ENCODE peak calls at places on chromosomes 11 and 22, in nine cellular contexts. G is naive thymus-derived CD8-positive, alpha-beta T cell; L is activated CD4-positive, CD25-positive, alpha-beta regulatory T cell treated with anti-CD3 and anti-CD28 coated beads, Interleukin-2, amount 50 U/mL, for 72 hours; R is EH; E is activated naive CD4-positive, alpha-beta T cell treated with anti-CD3 and anti-CD28 coated beads, Interleukin-2, amount 50 U/mL, for 16 hours; V is adipocyte; X is Caco-2; P is astrocyte of the hippocampus; Z is T-helper 9 cell. U is an unnamed sample.

GRCh38 chr11:111490496-111490895 is 21.7 kb downstream of the BTG4 start:
- DNase-seq in G (no peak), L (no peak), R (no peak), E (no peak), V (no peak), X (no peak), P (no peak), Z (no peak), U (no peak)

GRCh38 chr11:33674035-33674814 is 26.4 kb downstream of the C11orf91 start:
- DNase-seq in G (no peak), L (no peak), R (peak), E (no peak), V (peak), X (no peak), P (peak), Z (no peak), U (no peak)

GRCh38 chr11:9151631-9152030 is 60.2 kb upstream of the SCUBE2 start:
- DNase-seq in G (no peak), L (no peak), R (peak), E (no peak), V (no peak), X (no peak), P (no peak), Z (no peak), U (no peak)

GRCh38 chr11:56816259-56816658 is 67.8 kb upstream of the OR9G4 start:
- DNase-seq in G (no peak), L (no peak), R (no peak), E (no peak), V (no peak), X (no peak), P (no peak), Z (no peak), U (no peak)

GRCh38 chr11:16015736-16016135 is 340.6 kb downstream of the SOX6 start:
- DNase-seq in G (no peak), L (no peak), R (no peak), E (no peak), V (no peak), X (no peak), P (no peak), Z (no peak), U (no peak)

GRCh38 chr11:33835143-33835878 is 56.6 kb downstream of the LMO2 start:
- DNase-seq in G (no peak), L (no peak), R (peak), E (no peak), V (peak), X (no peak), P (peak), Z (no peak), U (no peak)

GRCh38 chr11:118792642-118793124 is 1.7 kb upstream of the DDX6 start:
- DNase-seq in G (peak), L (peak), R (peak), E (peak), V (peak), X (peak), P (peak), Z (peak), U (peak)

GRCh38 chr11:31690041-31690440 is 121.1 kb downstream of the PAX6 start:
- DNase-seq in G (no peak), L (no peak), R (no peak), E (no peak), V (peak), X (no peak), P (no peak), Z (no peak), U (no peak)

GRCh38 chr11:115672999-115673411 is 168.8 kb upstream of the CADM1 start:
- DNase-seq in G (no peak), L (no peak), R (peak), E (no peak), V (peak), X (no peak), P (peak), Z (no peak), U (no peak)

GRCh38 chr22:46076651-46077339 is 73.5 kb upstream of the PPARA start:
- DNase-seq in G (no peak), L (no peak), R (peak), E (no peak), V (peak), X (peak), P (peak), Z (no peak), U (peak)

GRCh38 chr11:95364324-95365295 is 133.6 kb upstream of the SESN3 start:
- DNase-seq in G (no peak), L (no peak), R (no peak), E (no peak), V (peak), X (no peak), P (peak), Z (no peak), U (no peak)

GRCh38 chr22:36913431-36914382 is at the start of gene CSF2RB:
- DNase-seq in G (no peak), L (no peak), R (no peak), E (no peak), V (no peak), X (no peak), P (no peak), Z (no peak), U (peak)

GRCh38 chr22:21642584-21643448 is 714 bp downstream of the SDF2L1 start:
- DNase-seq in G (peak), L (peak), R (peak), E (peak), V (peak), X (peak), P (peak), Z (peak), U (peak)

GRCh38 chr22:26756675-26757293 is 99.4 kb downstream of the MIAT start:
- DNase-seq in G (peak), L (peak), R (peak), E (peak), V (peak), X (no peak), P (peak), Z (peak), U (peak)

GRCh38 chr11:8330416-8330815 is 66.7 kb upstream of the LMO1 start:
- DNase-seq in G (no peak), L (no peak), R (peak), E (no peak), V (no peak), X (no peak), P (no peak), Z (no peak), U (no peak)